ENCODE peak calls at places on chromosome 7, in five cellular contexts. Y, I, V, J and B are unnamed samples.

GRCh38 chr7:44325181-44325671 is at the start of gene CAMK2B:
- DNase-seq in Y (no peak), I (no peak), V (no peak), J (no peak), B (no peak)

GRCh38 chr7:73904219-73905136 is 43.5 kb downstream of the TMEM270 start:
- DNase-seq in Y (peak), I (peak), V (no peak), J (no peak), B (no peak)

GRCh38 chr7:102220929-102221850 is 65.5 kb upstream of the SH2B2 start:
- DNase-seq in Y (no peak), I (no peak), V (peak), J (no peak), B (no peak)

GRCh38 chr7:98831641-98832221 is 38.1 kb downstream of the TMEM130 start:
- DNase-seq in Y (no peak), I (peak), V (no peak), J (no peak), B (no peak)

GRCh38 chr7:90092467-90092866 is 61.8 kb upstream of the STEAP1 start:
- DNase-seq in Y (no peak), I (no peak), V (no peak), J (no peak), B (no peak)

GRCh38 chr7:67251986-67252558 is 255.4 kb downstream of the TYW1 start:
- DNase-seq in Y (no peak), I (no peak), V (no peak), J (no peak), B (no peak)

GRCh38 chr7:116571037-116571436 is 46.2 kb downstream of the CAV1 start:
- DNase-seq in Y (no peak), I (peak), V (peak), J (no peak), B (no peak)

GRCh38 chr7:105268511-105269392 is 120.0 kb downstream of the SRPK2 start:
- DNase-seq in Y (no peak), I (peak), V (peak), J (no peak), B (peak)

GRCh38 chr7:121102619-121103018 is 114.1 kb downstream of the CPED1 start:
- DNase-seq in Y (no peak), I (no peak), V (no peak), J (no peak), B (no peak)